ENCODE peak calls at places on chromosomes 16 and 17, in nine cellular contexts. R is cardiac muscle cell; S is GM23338; F is CD8-positive, alpha-beta T cell; C is left ventricle myocardium inferior; O is body of pancreas; G is naive thymus-derived CD4-positive, alpha-beta T cell; L is Caco-2; K is tibial artery. V is an unnamed sample.
A peak's percentile ranks its signal among the peaks of the same experiment; 100 is the strongest.

GRCh38 chr16:83552193-83552592 is 255.6 kb upstream of the HSBP1 start:
- DNase-seq in R (peak; percentile 50), S (no peak), F (no peak), C (no peak), O (no peak), G (no peak), L (no peak), K (no peak), V (no peak)

GRCh38 chr17:53626286-53626685 is 196.4 kb upstream of the KIF2B start:
- DNase-seq in R (peak; percentile 71), S (no peak), F (no peak), C (no peak), O (no peak), G (no peak), L (no peak), K (no peak), V (no peak)

GRCh38 chr17:57622886-57623433 is 122.1 kb downstream of the CCDC182 start:
- DNase-seq in R (peak; percentile 58), S (no peak), F (no peak), C (no peak), O (no peak), G (no peak), L (no peak), K (no peak), V (no peak)

GRCh38 chr17:44222112-44222869 is 2.8 kb upstream of the UBTF start:
- DNase-seq in R (peak; percentile 87), S (peak; percentile 86), F (peak; percentile 35), C (peak; percentile 80), O (peak; percentile 82), G (peak; percentile 34), L (peak; percentile 75), K (peak; percentile 87), V (peak; percentile 88)

GRCh38 chr17:81509048-81509686 is 3.4 kb downstream of the ACTG1 start:
- DNase-seq in R (peak; percentile 59), S (no peak), F (no peak), C (no peak), O (no peak), G (peak; percentile 31), L (no peak), K (no peak), V (no peak)

GRCh38 chr17:12859520-12859919 is 70.2 kb downstream of the ARHGAP44 start:
- DNase-seq in R (no peak), S (no peak), F (no peak), C (no peak), O (no peak), G (no peak), L (no peak), K (no peak), V (peak; percentile 17)

GRCh38 chr17:57372156-57372555 is 115.8 kb downstream of the MSI2 start:
- DNase-seq in R (peak; percentile 60), S (no peak), F (no peak), C (no peak), O (no peak), G (no peak), L (peak; percentile 55), K (no peak), V (no peak)

GRCh38 chr16:69796285-69797118 is 34.4 kb downstream of the WWP2 start:
- DNase-seq in R (peak; percentile 81), S (peak; percentile 88), F (no peak), C (no peak), O (peak; percentile 51), G (peak; percentile 25), L (peak; percentile 63), K (no peak), V (peak; percentile 50)

GRCh38 chr16:74275031-74275636 is 21.5 kb upstream of the PSMD7 start:
- DNase-seq in R (peak; percentile 42), S (peak; percentile 19), F (no peak), C (no peak), O (no peak), G (no peak), L (peak; percentile 20), K (no peak), V (no peak)

GRCh38 chr17:49403514-49404289 is 11.0 kb downstream of the PHB1 start:
- DNase-seq in R (no peak), S (no peak), F (no peak), C (no peak), O (no peak), G (no peak), L (no peak), K (no peak), V (no peak)

GRCh38 chr17:6496636-6497441 is 52.6 kb downstream of the PIMREG start:
- DNase-seq in R (no peak), S (no peak), F (no peak), C (no peak), O (no peak), G (no peak), L (no peak), K (no peak), V (no peak)

GRCh38 chr17:836154-836553 is 54.0 kb downstream of the MRM3 start:
- DNase-seq in R (no peak), S (peak; percentile 59), F (no peak), C (no peak), O (peak; percentile 9), G (no peak), L (no peak), K (no peak), V (no peak)

GRCh38 chr17:22310717-22311686 is 618.7 kb downstream of the KCNJ18 start:
- DNase-seq in R (no peak), S (peak; percentile 4), F (no peak), C (no peak), O (no peak), G (no peak), L (peak; percentile 41), K (no peak), V (no peak)

GRCh38 chr16:21722771-21723460 is 59.1 kb downstream of the OTOA start:
- DNase-seq in R (no peak), S (no peak), F (no peak), C (no peak), O (no peak), G (no peak), L (no peak), K (no peak), V (no peak)

DNA sequence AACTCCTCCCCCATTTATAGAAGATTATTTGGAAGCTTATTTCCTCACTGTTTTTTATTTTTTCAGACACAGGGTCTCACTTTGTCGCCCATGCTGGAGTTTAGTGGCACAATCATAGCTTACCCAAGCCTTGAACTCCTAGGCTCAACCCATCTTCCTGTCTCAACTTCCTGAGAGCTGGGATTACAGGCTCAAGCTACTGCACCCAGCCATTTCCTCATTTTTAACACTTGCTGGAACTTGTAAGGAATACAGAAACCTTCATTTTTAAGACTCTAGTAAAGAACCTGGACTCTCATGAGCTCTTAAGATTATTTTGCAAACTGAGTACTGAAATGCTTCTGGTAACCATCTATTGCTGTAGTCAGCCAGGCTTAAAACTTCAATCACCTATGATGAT is 29.9 kb downstream of the KANSL1 start:
- DNase-seq in R (no peak), S (no peak), F (no peak), C (no peak), O (no peak), G (no peak), L (no peak), K (no peak), V (no peak)
- H3K4me1 ChIP-seq in R (peaks cover 44% of the 10 kb centered on the region), S (peaks cover 67% of the 10 kb centered on the region), F (peaks cover 82% of the 10 kb centered on the region), C (peaks cover 88% of the 10 kb centered on the region), O (peaks cover 76% of the 10 kb centered on the region), G (peaks cover 57% of the 10 kb centered on the region), L (peaks cover 20% of the 10 kb centered on the region), K (no peaks in the 10 kb centered on the region), V (peaks cover 43% of the 10 kb centered on the region)

GRCh38 chr16:81833751-81834150 is 54.7 kb downstream of the PLCG2 start:
- DNase-seq in R (no peak), S (no peak), F (no peak), C (no peak), O (no peak), G (no peak), L (peak; percentile 32), K (no peak), V (no peak)
- H3K4me1 ChIP-seq in R (peaks cover 9% of the 10 kb centered on the region), S (peaks cover 9% of the 10 kb centered on the region), F (peaks cover 18% of the 10 kb centered on the region), C (no peaks in the 10 kb centered on the region), O (no peaks in the 10 kb centered on the region), G (peaks cover 24% of the 10 kb centered on the region), L (peaks cover 1% of the 10 kb centered on the region), K (no peaks in the 10 kb centered on the region), V (no peaks in the 10 kb centered on the region)

GRCh38 chr16:23518435-23518891 is 8.2 kb upstream of the GGA2 start:
- DNase-seq in R (peak; percentile 27), S (no peak), F (no peak), C (no peak), O (no peak), G (no peak), L (no peak), K (no peak), V (peak; percentile 35)
- H3K4me1 ChIP-seq in R (no peaks in the 10 kb centered on the region), S (no peaks in the 10 kb centered on the region), F (peaks cover 13% of the 10 kb centered on the region), C (peaks cover 5% of the 10 kb centered on the region), O (no peaks in the 10 kb centered on the region), G (peaks cover 22% of the 10 kb centered on the region), L (no peaks in the 10 kb centered on the region), K (no peaks in the 10 kb centered on the region), V (no peaks in the 10 kb centered on the region)

DNA sequence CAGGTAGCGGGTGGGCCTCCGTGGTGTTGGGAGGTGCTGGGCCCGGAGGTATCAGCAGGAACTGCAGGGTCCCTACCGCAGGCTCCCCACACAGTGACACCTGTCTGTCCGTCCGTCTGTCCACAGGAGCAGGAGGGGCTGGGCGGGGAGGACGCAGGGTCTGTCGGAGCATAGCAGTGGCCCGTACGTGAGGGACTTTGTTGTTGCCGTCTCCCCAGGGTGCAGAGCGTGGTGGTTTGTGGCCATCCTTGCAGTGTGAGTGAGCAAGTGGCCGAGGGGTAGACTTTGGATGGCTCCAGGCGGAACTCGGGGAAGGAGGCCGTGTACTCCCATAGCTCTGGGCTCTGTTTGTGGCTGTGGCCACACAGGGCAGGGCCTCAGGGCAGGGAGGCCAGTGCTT is 40.8 kb upstream of the ZNF750 start:
- DNase-seq in R (no peak), S (no peak), F (no peak), C (peak; percentile 11), O (no peak), G (no peak), L (no peak), K (no peak), V (peak; percentile 51)
- H3K4me1 ChIP-seq in R (peaks cover 15% of the 10 kb centered on the region), S (no peaks in the 10 kb centered on the region), F (peaks cover 57% of the 10 kb centered on the region), C (peaks cover 77% of the 10 kb centered on the region), O (peaks cover 46% of the 10 kb centered on the region), G (peaks cover 44% of the 10 kb centered on the region), L (peaks cover 40% of the 10 kb centered on the region), K (peaks cover 8% of the 10 kb centered on the region), V (peaks cover 14% of the 10 kb centered on the region)

V was measured in mucosa of descending colon.